ENCODE peak calls at places on chromosomes 16 and 17, in five cellular contexts. One of them, this sample, is unnamed.
A peak's percentile ranks its signal among the peaks of the same experiment; 100 is the strongest.

GRCh38 chr16:22386976-22387375 is 12.6 kb upstream of the CDR2 start:
- DNase-seq in K562: no peak
- DNase-seq in OCI-LY7: no peak
- DNase-seq in CD4-positive, alpha-beta memory T cell: no peak
- DNase-seq in CD8-positive, alpha-beta memory T cell: no peak
- DNase-seq in this sample: no peak

GRCh38 chr17:1643999-1644492 is 1.5 kb downstream of the SCARF1 start:
- DNase-seq in CD4-positive, alpha-beta memory T cell: no peak
- DNase-seq in CD8-positive, alpha-beta memory T cell: no peak
- DNase-seq in K562: no peak
- DNase-seq in OCI-LY7: no peak
- DNase-seq in this sample: no peak

GRCh38 chr16:30521873-30522641 is 4.3 kb downstream of the ZNF768 start:
- DNase-seq in OCI-LY7: no peak
- DNase-seq in CD8-positive, alpha-beta memory T cell: no peak
- DNase-seq in K562: no peak
- DNase-seq in CD4-positive, alpha-beta memory T cell: no peak
- DNase-seq in this sample: no peak

GRCh38 chr16:85245307-85246172 is 133.3 kb upstream of the CIBAR2 start:
- DNase-seq in CD4-positive, alpha-beta memory T cell: peak; percentile 25
- DNase-seq in CD8-positive, alpha-beta memory T cell: peak; percentile 57
- DNase-seq in OCI-LY7: peak; percentile 78
- DNase-seq in K562: peak; percentile 84
- DNase-seq in this sample: peak; percentile 87

GRCh38 chr16:8550728-8551387 is 39.5 kb downstream of the TMEM114 start:
- DNase-seq in CD4-positive, alpha-beta memory T cell: no peak
- DNase-seq in OCI-LY7: no peak
- DNase-seq in CD8-positive, alpha-beta memory T cell: no peak
- DNase-seq in K562: no peak
- DNase-seq in this sample: no peak

GRCh38 chr17:45823598-45823997 is 21.1 kb upstream of the SPPL2C start:
- DNase-seq in K562: no peak
- DNase-seq in CD4-positive, alpha-beta memory T cell: peak; percentile 16
- DNase-seq in OCI-LY7: no peak
- DNase-seq in CD8-positive, alpha-beta memory T cell: no peak
- DNase-seq in this sample: peak; percentile 33

GRCh38 chr16:57091990-57092785 is at the start of gene CPNE2:
- DNase-seq in CD4-positive, alpha-beta memory T cell: peak; percentile 15
- DNase-seq in OCI-LY7: peak; percentile 56
- DNase-seq in CD8-positive, alpha-beta memory T cell: no peak
- DNase-seq in K562: peak; percentile 92
- DNase-seq in this sample: peak; percentile 91

GRCh38 chr16:66741131-66741900 is 10.1 kb downstream of the DYNC1LI2 start:
- DNase-seq in OCI-LY7: no peak
- DNase-seq in CD8-positive, alpha-beta memory T cell: no peak
- DNase-seq in CD4-positive, alpha-beta memory T cell: no peak
- DNase-seq in K562: peak; percentile 49
- DNase-seq in this sample: peak; percentile 95

GRCh38 chr16:24668481-24669001 is 60.9 kb upstream of the TNRC6A start:
- DNase-seq in OCI-LY7: no peak
- DNase-seq in CD4-positive, alpha-beta memory T cell: no peak
- DNase-seq in CD8-positive, alpha-beta memory T cell: no peak
- DNase-seq in K562: no peak
- DNase-seq in this sample: peak; percentile 28

GRCh38 chr16:86980644-86981043 is 336.5 kb downstream of the C16orf95 start:
- DNase-seq in K562: no peak
- DNase-seq in OCI-LY7: no peak
- DNase-seq in CD4-positive, alpha-beta memory T cell: no peak
- DNase-seq in CD8-positive, alpha-beta memory T cell: no peak
- DNase-seq in this sample: no peak

GRCh38 chr17:73490851-73491250 is 153.4 kb downstream of the SDK2 start:
- DNase-seq in CD4-positive, alpha-beta memory T cell: no peak
- DNase-seq in K562: no peak
- DNase-seq in CD8-positive, alpha-beta memory T cell: no peak
- DNase-seq in OCI-LY7: no peak
- DNase-seq in this sample: no peak

GRCh38 chr16:47036201-47036600 is 62.7 kb upstream of the DNAJA2 start:
- DNase-seq in CD4-positive, alpha-beta memory T cell: no peak
- DNase-seq in CD8-positive, alpha-beta memory T cell: no peak
- DNase-seq in OCI-LY7: peak; percentile 24
- DNase-seq in K562: no peak
- DNase-seq in this sample: no peak

GRCh38 chr17:75872434-75873351 is 5.7 kb downstream of the TRIM47 start:
- DNase-seq in CD8-positive, alpha-beta memory T cell: peak; percentile 82
- DNase-seq in CD4-positive, alpha-beta memory T cell: peak; percentile 75
- DNase-seq in K562: peak; percentile 33
- DNase-seq in OCI-LY7: no peak
- DNase-seq in this sample: peak; percentile 93

GRCh38 chr17:83151442-83152220 is 72.2 kb downstream of the METRNL start:
- DNase-seq in CD4-positive, alpha-beta memory T cell: no peak
- DNase-seq in OCI-LY7: no peak
- DNase-seq in CD8-positive, alpha-beta memory T cell: no peak
- DNase-seq in K562: no peak
- DNase-seq in this sample: peak; percentile 67
- H3K9me3 ChIP-seq in CD4-positive, alpha-beta memory T cell: no peaks in the 10 kb centered on the region
- H3K9me3 ChIP-seq in OCI-LY7: peaks cover 8% of the 10 kb centered on the region
- H3K9me3 ChIP-seq in CD8-positive, alpha-beta memory T cell: no peaks in the 10 kb centered on the region
- H3K9me3 ChIP-seq in K562: no peaks in the 10 kb centered on the region
- H3K9me3 ChIP-seq in this sample: no peaks in the 10 kb centered on the region

GRCh38 chr16:18072161-18072560 is 264.4 kb downstream of the NPIPA8 start:
- DNase-seq in K562: no peak
- DNase-seq in CD8-positive, alpha-beta memory T cell: no peak
- DNase-seq in CD4-positive, alpha-beta memory T cell: no peak
- DNase-seq in OCI-LY7: no peak
- DNase-seq in this sample: no peak

GRCh38 chr16:18069683-18070082 is 266.9 kb downstream of the NPIPA8 start:
- DNase-seq in CD4-positive, alpha-beta memory T cell: no peak
- DNase-seq in OCI-LY7: no peak
- DNase-seq in CD8-positive, alpha-beta memory T cell: no peak
- DNase-seq in K562: no peak
- DNase-seq in this sample: no peak

GRCh38 chr16:18062713-18063112 is 273.8 kb downstream of the NPIPA8 start:
- DNase-seq in CD4-positive, alpha-beta memory T cell: no peak
- DNase-seq in OCI-LY7: no peak
- DNase-seq in CD8-positive, alpha-beta memory T cell: no peak
- DNase-seq in K562: no peak
- DNase-seq in this sample: no peak

DNA sequence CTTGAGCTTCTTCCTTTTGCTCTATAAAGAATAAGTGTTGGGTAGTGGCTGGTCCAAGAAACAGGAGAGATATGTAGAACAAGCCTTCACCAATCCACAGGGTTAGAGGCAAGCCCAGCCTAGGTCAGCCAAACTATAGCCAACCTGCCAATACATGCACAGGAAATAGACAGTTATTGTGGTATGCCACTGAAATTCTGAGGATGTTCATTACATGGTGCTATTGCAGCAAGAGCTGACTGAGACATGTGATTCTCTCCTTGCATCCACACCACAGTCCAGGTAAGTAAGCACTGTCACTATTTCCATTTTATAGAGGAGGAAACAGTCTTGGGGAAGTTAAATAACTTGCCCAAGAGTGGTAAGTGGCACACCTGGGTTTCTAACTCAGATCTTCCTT is 268.1 kb downstream of the NPIPA8 start:
- DNase-seq in K562: no peak
- DNase-seq in OCI-LY7: no peak
- DNase-seq in CD8-positive, alpha-beta memory T cell: no peak
- DNase-seq in CD4-positive, alpha-beta memory T cell: no peak
- DNase-seq in this sample: no peak
- H3K4me1 ChIP-seq in K562: no peaks in the 10 kb centered on the region
- H3K4me1 ChIP-seq in OCI-LY7: no peaks in the 10 kb centered on the region
- H3K4me1 ChIP-seq in CD8-positive, alpha-beta memory T cell: no peaks in the 10 kb centered on the region
- H3K4me1 ChIP-seq in CD4-positive, alpha-beta memory T cell: no peaks in the 10 kb centered on the region
- H3K4me1 ChIP-seq in this sample: no peaks in the 10 kb centered on the region

DNA sequence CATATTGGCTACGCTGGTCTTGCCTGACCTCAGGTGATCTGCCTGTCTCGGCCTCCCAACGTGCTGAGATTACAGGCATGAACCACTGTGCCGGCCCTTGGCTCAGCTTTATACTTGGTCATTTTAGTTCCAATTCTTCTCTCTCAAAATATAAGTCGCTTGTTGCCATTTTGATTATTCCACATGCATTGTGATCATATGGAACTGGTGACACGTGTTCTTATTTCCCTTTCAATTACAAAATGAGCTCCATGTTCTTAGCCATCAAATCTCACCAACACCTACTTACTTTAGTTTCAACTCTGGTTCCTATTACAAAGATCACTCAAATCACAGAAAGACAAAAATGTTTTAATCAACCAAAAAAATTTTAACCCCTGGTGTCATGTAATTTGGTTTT is 1711.7 kb downstream of the TP53TG3F start:
- DNase-seq in CD4-positive, alpha-beta memory T cell: no peak
- DNase-seq in CD8-positive, alpha-beta memory T cell: no peak
- DNase-seq in K562: no peak
- DNase-seq in OCI-LY7: no peak
- DNase-seq in this sample: no peak
- H3K9me3 ChIP-seq in CD4-positive, alpha-beta memory T cell: no peaks in the 10 kb centered on the region
- H3K9me3 ChIP-seq in CD8-positive, alpha-beta memory T cell: no peaks in the 10 kb centered on the region
- H3K9me3 ChIP-seq in K562: no peaks in the 10 kb centered on the region
- H3K9me3 ChIP-seq in OCI-LY7: no peaks in the 10 kb centered on the region
- H3K9me3 ChIP-seq in this sample: no peaks in the 10 kb centered on the region

DNA sequence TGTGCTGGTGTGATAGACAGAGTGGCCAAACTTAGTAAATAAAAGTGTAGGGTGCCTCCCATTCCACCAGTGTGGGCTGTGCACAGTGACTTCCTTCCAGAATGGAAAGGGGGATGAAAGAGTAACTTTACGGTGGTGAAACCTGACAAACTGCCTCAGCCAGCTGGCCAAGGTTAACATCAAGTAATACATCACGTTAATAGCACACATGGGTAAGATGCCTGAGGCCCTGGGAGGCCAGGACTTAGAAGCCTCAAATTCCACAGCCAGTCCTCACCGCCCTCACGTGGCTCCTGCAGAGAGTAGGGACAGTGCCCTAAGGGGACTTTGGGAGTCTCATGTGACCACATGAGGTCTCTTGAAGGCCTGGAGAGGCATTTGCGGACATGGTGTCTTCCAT is 14.1 kb downstream of the RMI2 start:
- DNase-seq in CD8-positive, alpha-beta memory T cell: no peak
- DNase-seq in OCI-LY7: no peak
- DNase-seq in K562: no peak
- DNase-seq in CD4-positive, alpha-beta memory T cell: no peak
- DNase-seq in this sample: no peak
- H3K4me1 ChIP-seq in CD8-positive, alpha-beta memory T cell: peaks cover 58% of the 10 kb centered on the region
- H3K4me1 ChIP-seq in OCI-LY7: peaks cover 88% of the 10 kb centered on the region
- H3K4me1 ChIP-seq in K562: peaks cover 49% of the 10 kb centered on the region
- H3K4me1 ChIP-seq in CD4-positive, alpha-beta memory T cell: peaks cover 55% of the 10 kb centered on the region
- H3K4me1 ChIP-seq in this sample: peaks cover 6% of the 10 kb centered on the region

GRCh38 chr16:31734265-31734664 is 139.3 kb upstream of the ZNF267 start:
- DNase-seq in OCI-LY7: no peak
- DNase-seq in CD8-positive, alpha-beta memory T cell: no peak
- DNase-seq in K562: no peak
- DNase-seq in CD4-positive, alpha-beta memory T cell: no peak
- DNase-seq in this sample: no peak
- H3K9me3 ChIP-seq in OCI-LY7: peaks cover 20% of the 10 kb centered on the region
- H3K9me3 ChIP-seq in CD8-positive, alpha-beta memory T cell: no peaks in the 10 kb centered on the region
- H3K9me3 ChIP-seq in K562: no peaks in the 10 kb centered on the region
- H3K9me3 ChIP-seq in CD4-positive, alpha-beta memory T cell: no peaks in the 10 kb centered on the region
- H3K9me3 ChIP-seq in this sample: no peaks in the 10 kb centered on the region

GRCh38 chr16:73610605-73611177 is 562.8 kb upstream of the ZFHX3 start:
- DNase-seq in K562: no peak
- DNase-seq in OCI-LY7: no peak
- DNase-seq in CD8-positive, alpha-beta memory T cell: no peak
- DNase-seq in CD4-positive, alpha-beta memory T cell: no peak
- DNase-seq in this sample: no peak
- H3K4me1 ChIP-seq in K562: no peaks in the 10 kb centered on the region
- H3K4me1 ChIP-seq in OCI-LY7: no peaks in the 10 kb centered on the region
- H3K4me1 ChIP-seq in CD8-positive, alpha-beta memory T cell: no peaks in the 10 kb centered on the region
- H3K4me1 ChIP-seq in CD4-positive, alpha-beta memory T cell: no peaks in the 10 kb centered on the region
- H3K4me1 ChIP-seq in this sample: no peaks in the 10 kb centered on the region

GRCh38 chr17:27087935-27088766 is 205.8 kb upstream of the WSB1 start:
- DNase-seq in CD4-positive, alpha-beta memory T cell: no peak
- DNase-seq in K562: no peak
- DNase-seq in OCI-LY7: no peak
- DNase-seq in CD8-positive, alpha-beta memory T cell: no peak
- DNase-seq in this sample: no peak

GRCh38 chr17:27085517-27085916 is 208.4 kb upstream of the WSB1 start:
- DNase-seq in CD4-positive, alpha-beta memory T cell: no peak
- DNase-seq in K562: no peak
- DNase-seq in OCI-LY7: no peak
- DNase-seq in CD8-positive, alpha-beta memory T cell: no peak
- DNase-seq in this sample: no peak

GRCh38 chr17:27083408-27084185 is 210.3 kb upstream of the WSB1 start:
- DNase-seq in OCI-LY7: no peak
- DNase-seq in CD4-positive, alpha-beta memory T cell: no peak
- DNase-seq in K562: no peak
- DNase-seq in CD8-positive, alpha-beta memory T cell: no peak
- DNase-seq in this sample: no peak

GRCh38 chr17:27088767-27089078 is 205.2 kb upstream of the WSB1 start:
- DNase-seq in CD4-positive, alpha-beta memory T cell: no peak
- DNase-seq in K562: no peak
- DNase-seq in OCI-LY7: no peak
- DNase-seq in CD8-positive, alpha-beta memory T cell: no peak
- DNase-seq in this sample: no peak

GRCh38 chr17:27086526-27086925 is 207.4 kb upstream of the WSB1 start:
- DNase-seq in OCI-LY7: no peak
- DNase-seq in CD8-positive, alpha-beta memory T cell: no peak
- DNase-seq in K562: no peak
- DNase-seq in CD4-positive, alpha-beta memory T cell: no peak
- DNase-seq in this sample: no peak
- H3K9me3 ChIP-seq in OCI-LY7: no peaks in the 10 kb centered on the region
- H3K9me3 ChIP-seq in CD8-positive, alpha-beta memory T cell: no peaks in the 10 kb centered on the region
- H3K9me3 ChIP-seq in K562: no peaks in the 10 kb centered on the region
- H3K9me3 ChIP-seq in CD4-positive, alpha-beta memory T cell: no peaks in the 10 kb centered on the region
- H3K9me3 ChIP-seq in this sample: no peaks in the 10 kb centered on the region

GRCh38 chr17:2961446-2961845 is 102.0 kb downstream of the OR1D5 start:
- DNase-seq in K562: no peak
- DNase-seq in CD4-positive, alpha-beta memory T cell: no peak
- DNase-seq in CD8-positive, alpha-beta memory T cell: no peak
- DNase-seq in OCI-LY7: no peak
- DNase-seq in this sample: no peak

GRCh38 chr17:2957631-2958286 is 105.6 kb downstream of the OR1D5 start:
- DNase-seq in OCI-LY7: no peak
- DNase-seq in CD4-positive, alpha-beta memory T cell: no peak
- DNase-seq in CD8-positive, alpha-beta memory T cell: no peak
- DNase-seq in K562: no peak
- DNase-seq in this sample: no peak

GRCh38 chr17:2955931-2956582 is 107.3 kb downstream of the OR1D5 start:
- DNase-seq in OCI-LY7: no peak
- DNase-seq in CD8-positive, alpha-beta memory T cell: no peak
- DNase-seq in K562: no peak
- DNase-seq in CD4-positive, alpha-beta memory T cell: no peak
- DNase-seq in this sample: no peak

GRCh38 chr17:2959371-2960130 is 103.9 kb downstream of the OR1D5 start:
- DNase-seq in OCI-LY7: no peak
- DNase-seq in CD4-positive, alpha-beta memory T cell: no peak
- DNase-seq in CD8-positive, alpha-beta memory T cell: no peak
- DNase-seq in K562: no peak
- DNase-seq in this sample: no peak

DNA sequence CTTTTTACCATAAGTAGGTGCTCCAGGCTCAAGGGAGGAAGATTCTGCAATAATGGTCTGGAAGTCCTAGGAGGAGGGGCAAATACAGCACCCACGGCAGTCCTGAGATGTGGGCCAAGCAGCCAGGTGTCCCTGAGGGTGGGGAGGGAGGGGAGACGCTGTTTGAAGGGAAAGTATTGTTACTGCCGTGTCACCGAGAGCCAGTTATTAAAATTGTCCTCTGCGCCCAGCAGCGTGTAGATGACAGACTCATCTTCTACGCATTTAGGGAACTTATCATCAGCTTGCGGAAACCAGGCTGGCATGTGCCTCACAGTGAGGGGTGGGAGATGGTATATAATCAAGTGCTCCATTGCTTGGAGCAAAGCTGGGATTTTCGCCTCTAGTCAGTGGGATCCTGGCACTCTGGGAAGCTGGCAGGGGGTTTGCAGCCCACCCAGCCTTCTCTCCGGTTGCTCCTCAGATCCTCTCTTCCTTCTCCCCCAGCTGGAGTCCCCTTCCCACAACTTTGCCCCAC is 104.6 kb downstream of the OR1D5 start:
- DNase-seq in OCI-LY7: no peak
- DNase-seq in CD8-positive, alpha-beta memory T cell: no peak
- DNase-seq in K562: no peak
- DNase-seq in CD4-positive, alpha-beta memory T cell: no peak
- DNase-seq in this sample: no peak
- H3K4me1 ChIP-seq in OCI-LY7: peaks cover 40% of the 10 kb centered on the region
- H3K4me1 ChIP-seq in CD8-positive, alpha-beta memory T cell: peaks cover 7% of the 10 kb centered on the region
- H3K4me1 ChIP-seq in K562: no peaks in the 10 kb centered on the region
- H3K4me1 ChIP-seq in CD4-positive, alpha-beta memory T cell: peaks cover 14% of the 10 kb centered on the region
- H3K4me1 ChIP-seq in this sample: peaks cover 6% of the 10 kb centered on the region